ENCODE peak calls at places on chromosomes 16 and 17, in six cellular contexts. T is naive thymus-derived CD8-positive, alpha-beta T cell; A is HTR-8/SVneo; E is activated CD8-positive, alpha-beta memory T cell treated with anti-CD3 and anti-CD28 coated beads for 4 hours; Z is GM10248; C is fibroblast of pulmonary artery. R is an unnamed sample.

GRCh38 chr17:56913000-56913866 is 616 bp downstream of the TRIM25 start:
- DNase-seq in Z (no peak), C (peak), A (peak), T (no peak), E (no peak), R (no peak)

GRCh38 chr17:60600490-60601431 is 768 bp downstream of the PPM1D start:
- DNase-seq in E (peak), Z (peak), T (peak), C (peak), A (peak), R (peak)

GRCh38 chr16:30371248-30371816 is 1.0 kb upstream of the TBC1D10B start:
- DNase-seq in T (no peak), C (no peak), E (no peak), Z (no peak), A (no peak), R (no peak)

GRCh38 chr16:83992624-83993023 is 24.6 kb downstream of the NECAB2 start:
- DNase-seq in T (no peak), A (no peak), Z (no peak), E (no peak), C (peak), R (no peak)

GRCh38 chr17:32746280-32746679 is 130.6 kb downstream of the MYO1D start:
- DNase-seq in E (no peak), C (no peak), T (no peak), A (no peak), Z (no peak), R (no peak)

GRCh38 chr16:27717726-27718125 is 167.8 kb downstream of the KATNIP start:
- DNase-seq in Z (no peak), T (no peak), A (no peak), E (no peak), C (no peak), R (no peak)

GRCh38 chr17:72393553-72393952 is 272.7 kb downstream of the SOX9 start:
- DNase-seq in E (no peak), A (peak), Z (no peak), C (peak), T (no peak), R (peak)

GRCh38 chr16:3946604-3947180 is 66.2 kb upstream of the CREBBP start:
- DNase-seq in T (no peak), A (no peak), Z (no peak), E (no peak), C (no peak), R (no peak)

GRCh38 chr17:3770471-3770870 is 30.5 kb downstream of the ITGAE start:
- DNase-seq in Z (peak), C (no peak), A (no peak), T (peak), E (no peak), R (no peak)

GRCh38 chr16:9965079-9965478 is 217.1 kb downstream of the GRIN2A start:
- DNase-seq in T (no peak), E (no peak), C (no peak), A (no peak), Z (no peak), R (no peak)

GRCh38 chr16:88697831-88698693 is 8.1 kb downstream of the RNF166 start:
- DNase-seq in C (no peak), T (no peak), Z (no peak), E (no peak), A (no peak), R (no peak)

GRCh38 chr16:31875112-31875803 is 1.7 kb downstream of the ZNF267 start:
- DNase-seq in E (no peak), Z (no peak), T (no peak), C (peak), A (no peak), R (no peak)

GRCh38 chr17:233473-233941 is 52.1 kb upstream of the DOC2B start:
- DNase-seq in Z (peak), C (no peak), A (no peak), T (no peak), E (no peak), R (no peak)